ENCODE peak calls at places on chromosomes 11 and 22, in eight cellular contexts. X is fibroblast of mammary gland, L is Kasumi-1, Z is cardiac fibroblast, O is activated T-cell treated with anti-CD3 and anti-CD28 coated beads for 1 hour, R is caudate nucleus, S is KBM-7, M is H4. D is an unnamed sample.
A peak's percentile ranks its signal among the peaks of the same experiment; 100 is the strongest.

GRCh38 chr11:107157809-107158187 is 139.5 kb upstream of the GUCY1A2 start:
- DNase-seq in L (no peak), M (peak; percentile 42), R (no peak), Z (no peak), X (no peak), S (no peak), O (no peak), D (no peak)

GRCh38 chr22:48486163-48486957 is 1341.3 kb downstream of the BRD1 start:
- DNase-seq in S (no peak), L (no peak), Z (no peak), O (no peak), X (no peak), M (no peak), R (no peak), D (no peak)

GRCh38 chr11:114774599-114775365 is 96.5 kb downstream of the NXPE2 start:
- DNase-seq in L (no peak), O (no peak), Z (peak; percentile 17), M (peak; percentile 60), R (peak; percentile 38), X (no peak), S (peak; percentile 50), D (no peak)

GRCh38 chr22:17589810-17590375 is 26.6 kb downstream of the SLC25A18 start:
- DNase-seq in L (no peak), R (no peak), O (no peak), X (no peak), M (no peak), S (no peak), Z (no peak), D (no peak)

GRCh38 chr22:17777005-17777716 is 2.9 kb upstream of the BID start:
- DNase-seq in L (peak; percentile 84), S (peak; percentile 78), Z (no peak), R (no peak), X (no peak), O (peak; percentile 49), M (no peak), D (peak; percentile 73)

GRCh38 chr11:67240575-67241389 is 25.5 kb upstream of the GRK2 start:
- DNase-seq in Z (peak; percentile 84), R (peak; percentile 62), O (peak; percentile 63), S (peak; percentile 78), L (peak; percentile 51), M (peak; percentile 50), X (peak; percentile 70), D (peak; percentile 57)

GRCh38 chr11:76159303-76159937 is 46.9 kb downstream of the WNT11 start:
- DNase-seq in S (no peak), Z (no peak), M (no peak), L (no peak), R (no peak), X (no peak), O (no peak), D (no peak)

GRCh38 chr22:24977370-24978230 is 25.1 kb downstream of the KIAA1671 start:
- DNase-seq in S (no peak), L (no peak), X (no peak), O (no peak), R (no peak), Z (peak; percentile 69), M (no peak), D (no peak)

GRCh38 chr11:19559746-19560145 is 152.9 kb upstream of the NAV2 start:
- DNase-seq in L (no peak), Z (no peak), M (no peak), O (no peak), R (no peak), X (no peak), S (no peak), D (no peak)

GRCh38 chr22:38230108-38230825 is 28.5 kb downstream of the MAFF start:
- DNase-seq in Z (peak; percentile 82), L (peak; percentile 80), R (peak; percentile 38), O (no peak), X (peak; percentile 47), M (peak; percentile 68), S (peak; percentile 78), D (peak; percentile 26)

GRCh38 chr11:31267720-31268119 is 101.8 kb downstream of the DCDC1 start:
- DNase-seq in R (no peak), Z (no peak), X (no peak), S (no peak), L (no peak), O (no peak), M (no peak), D (no peak)

GRCh38 chr11:8060801-8061554 is 20.0 kb upstream of the TUB start:
- DNase-seq in Z (peak; percentile 65), O (no peak), R (no peak), X (peak; percentile 97), L (no peak), S (no peak), M (no peak), D (no peak)

GRCh38 chr11:59801981-59802638 is 8.5 kb downstream of the MRPL16 start:
- DNase-seq in M (no peak), Z (peak; percentile 56), O (no peak), X (peak; percentile 49), R (peak; percentile 3), L (no peak), S (no peak), D (no peak)

GRCh38 chr11:81658722-81659121 is 1074.9 kb downstream of the FAM181B start:
- DNase-seq in L (peak; percentile 20), O (no peak), X (peak; percentile 29), R (no peak), S (peak; percentile 19), M (peak; percentile 36), Z (peak; percentile 8), D (no peak)

GRCh38 chr11:66815646-66816045 is 27.6 kb upstream of the RCE1 start:
- DNase-seq in Z (no peak), O (no peak), R (no peak), L (no peak), X (peak; percentile 6), S (no peak), M (no peak), D (no peak)

GRCh38 chr22:38973289-38974169 is 8.6 kb upstream of the APOBEC3B start:
- DNase-seq in X (peak; percentile 8), Z (peak; percentile 49), M (no peak), R (peak; percentile 14), L (peak; percentile 6), O (peak; percentile 57), S (peak; percentile 48), D (peak; percentile 20)

GRCh38 chr22:50537765-50538164 is 7.9 kb upstream of the KLHDC7B start:
- DNase-seq in S (no peak), R (no peak), O (no peak), M (no peak), L (no peak), X (no peak), Z (no peak), D (no peak)

D was measured in naive thymus-derived CD4-positive, alpha-beta T cell.